ENCODE peak calls at places on chromosomes 16 and 17, in five cellular contexts. U is colonic mucosa, C is stomach, G is PC-9, M is GM23248. A is an unnamed sample. For H3K4me1, the result is how much of the 10 kb centered on the place peaks cover.

GRCh38 chr16:87002717-87003413 is 314.3 kb downstream of the C16orf95 start:
- DNase-seq in U (no peak), C (no peak), G (no peak), M (peak), A (no peak)

GRCh38 chr17:30232015-30232821 is 3.3 kb downstream of the SLC6A4 start:
- DNase-seq in U (no peak), C (no peak), G (no peak), M (no peak), A (no peak)

GRCh38 chr16:80265624-80266306 is 275.0 kb upstream of the DYNLRB2 start:
- DNase-seq in U (peak), C (no peak), G (no peak), M (peak), A (no peak)

GRCh38 chr17:47996201-47996600 is 25.3 kb downstream of the CDK5RAP3 start:
- DNase-seq in U (no peak), C (no peak), G (no peak), M (no peak), A (no peak)

GRCh38 chr16:21989141-21989540 is 11.8 kb downstream of the PDZD9 start:
- DNase-seq in U (no peak), C (no peak), G (no peak), M (peak), A (no peak)

GRCh38 chr17:73271078-73271477 is 9.4 kb upstream of the CPSF4L start:
- DNase-seq in U (no peak), C (no peak), G (no peak), M (no peak), A (no peak)

GRCh38 chr17:41009301-41009760 is 403 bp upstream of the KRTAP3-1 start:
- DNase-seq in U (no peak), C (no peak), G (peak), M (no peak), A (no peak)

GRCh38 chr17:79476074-79476473 is 134.8 kb downstream of the RBFOX3 start:
- DNase-seq in U (no peak), C (no peak), G (no peak), M (no peak), A (no peak)

GRCh38 chr17:38579934-38580333 is 25.8 kb downstream of the SRCIN1 start:
- DNase-seq in U (no peak), C (peak), G (peak), M (peak), A (no peak)

GRCh38 chr17:58060596-58061191 is 22.5 kb upstream of the DYNLL2 start:
- DNase-seq in U (no peak), C (no peak), G (no peak), M (peak), A (no peak)

GRCh38 chr17:760371-760770 is 8.3 kb upstream of the GEMIN4 start:
- DNase-seq in U (no peak), C (no peak), G (no peak), M (no peak), A (no peak)

GRCh38 chr17:77449908-77450741 is 309.4 kb downstream of the SEC14L1 start:
- DNase-seq in U (peak), C (peak), G (no peak), M (peak), A (no peak)

GRCh38 chr17:62840871-62841270 is 32.8 kb upstream of the MARCHF10 start:
- DNase-seq in U (no peak), C (no peak), G (no peak), M (no peak), A (no peak)

GRCh38 chr16:84117482-84117843 is 721 bp upstream of the MBTPS1 start:
- DNase-seq in U (no peak), C (no peak), G (no peak), M (no peak), A (no peak)

GRCh38 chr16:14324581-14324980 is 253.5 kb downstream of the MRTFB start:
- DNase-seq in U (no peak), C (no peak), G (no peak), M (peak), A (no peak)

GRCh38 chr16:31273187-31273586 is 13.4 kb downstream of the ITGAM start:
- DNase-seq in U (no peak), C (no peak), G (no peak), M (no peak), A (no peak)

DNA sequence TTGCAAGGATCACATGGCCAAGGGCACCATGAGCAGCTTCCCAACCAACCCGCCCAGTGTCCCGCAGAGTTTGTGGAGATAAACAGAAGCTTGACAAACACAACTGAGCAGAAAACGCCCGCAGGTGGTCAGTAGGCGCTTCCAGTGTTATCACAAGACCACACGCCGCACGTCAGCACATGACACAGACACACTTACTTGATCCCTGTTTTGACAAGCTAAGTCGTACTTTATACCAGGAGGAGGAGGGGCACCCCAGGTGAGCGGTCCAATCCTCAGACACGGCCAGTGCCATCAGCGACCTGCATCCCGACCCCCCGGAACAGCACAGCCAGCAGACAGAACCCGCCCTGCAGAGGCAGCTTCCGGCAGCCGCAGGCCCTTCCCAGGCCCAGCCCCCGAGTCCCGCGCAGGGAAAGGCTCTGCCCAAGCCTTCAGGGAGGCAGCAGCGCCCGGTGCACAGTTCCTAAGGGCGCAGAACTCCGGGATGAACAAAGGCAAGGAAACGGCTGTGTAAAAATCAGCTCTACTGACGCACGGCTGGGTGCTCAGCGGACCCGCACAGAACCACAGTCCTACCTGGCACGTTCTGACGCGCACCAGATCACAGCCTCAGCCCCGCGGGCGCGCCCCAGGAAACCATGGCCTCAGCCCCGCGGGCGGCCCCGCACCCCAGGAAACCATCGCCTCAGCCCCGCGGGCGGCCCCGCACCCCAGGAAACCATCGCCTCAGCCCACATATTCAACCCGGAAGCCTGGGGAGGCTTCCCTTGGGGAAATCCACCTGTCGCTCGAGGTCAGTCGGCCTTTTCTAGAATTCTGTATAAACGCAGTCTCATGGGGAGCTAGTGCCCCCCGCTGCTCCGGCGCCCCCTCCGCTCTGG is 27.8 kb downstream of the AXIN1 start:
- DNase-seq in U (peak), C (no peak), G (no peak), M (no peak), A (no peak)
- H3K4me3 ChIP-seq in U (peak), C (peak), G (no peak), M (no peak), A (no peak)

GRCh38 chr17:50948711-50949110 is 82.6 kb upstream of the TOB1 start:
- DNase-seq in U (no peak), C (no peak), G (no peak), M (no peak), A (no peak)
- H3K4me1 ChIP-seq in U (under half), C (half or more), G (half or more), M (under half), A (under half)

DNA sequence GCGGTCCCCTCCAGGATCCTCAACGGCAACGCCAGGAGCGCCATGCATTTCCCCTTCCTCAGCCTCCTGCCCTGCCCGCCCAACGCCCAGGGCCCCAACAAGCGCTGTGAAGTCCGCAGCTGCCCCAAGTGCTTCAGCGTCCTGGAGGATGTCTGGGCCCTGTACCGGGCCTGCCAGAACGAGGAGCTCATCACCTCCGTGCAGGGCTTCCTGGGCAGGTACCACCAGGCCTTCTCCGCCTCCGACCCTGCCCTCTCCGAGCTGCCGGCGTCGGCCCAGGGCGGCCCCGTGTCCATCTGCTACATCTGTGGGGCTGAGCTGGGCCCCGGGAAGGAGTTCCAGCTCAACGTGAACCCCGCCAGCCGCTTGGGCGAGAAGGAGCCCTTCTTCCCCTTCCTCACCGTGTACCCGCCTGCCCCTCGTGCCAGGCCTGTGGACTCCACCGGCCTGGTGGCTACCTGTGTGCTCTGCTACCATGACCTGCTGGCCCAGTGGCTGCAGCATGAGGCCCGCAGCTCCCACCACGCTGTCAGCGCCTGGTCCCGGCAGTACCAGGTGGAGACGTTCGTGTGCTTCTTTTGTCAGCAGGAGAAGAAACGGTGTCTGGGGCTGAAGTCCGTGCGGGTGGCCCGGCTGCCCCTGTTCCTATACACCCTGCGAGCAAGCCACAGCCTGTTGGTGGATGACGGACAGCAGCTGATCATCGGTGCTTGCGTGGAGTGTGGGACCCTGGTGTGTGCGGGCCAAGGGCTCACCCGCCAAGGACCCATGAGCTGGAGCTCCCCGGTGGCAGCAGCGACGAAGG is 58.9 kb upstream of the CIBAR2 start:
- DNase-seq in U (no peak), C (no peak), G (no peak), M (no peak), A (no peak)
- H3K4me3 ChIP-seq in U (peak), C (peak), G (no peak), M (peak), A (no peak)

GRCh38 chr17:39602533-39603303 is 5.0 kb downstream of the NEUROD2 start:
- DNase-seq in U (no peak), C (no peak), G (no peak), M (no peak), A (no peak)
- H3K4me1 ChIP-seq in U (under half), C (half or more), G (under half), M (under half), A (under half)

GRCh38 chr17:8248751-8249607 is at the start of gene PFAS:
- DNase-seq in U (peak), C (peak), G (peak), M (peak), A (peak)

GRCh38 chr17:8244768-8245167 is 3.1 kb downstream of the CTC1 start:
- DNase-seq in U (no peak), C (no peak), G (no peak), M (no peak), A (no peak)

GRCh38 chr17:8250101-8250500 is 1.0 kb downstream of the PFAS start:
- DNase-seq in U (no peak), C (no peak), G (no peak), M (peak), A (no peak)

GRCh38 chr17:8253801-8254200 is 4.7 kb downstream of the PFAS start:
- DNase-seq in U (peak), C (no peak), G (no peak), M (no peak), A (no peak)

GRCh38 chr17:8249621-8250020 is 532 bp downstream of the PFAS start:
- DNase-seq in U (no peak), C (no peak), G (no peak), M (no peak), A (no peak)
- H3K4me3 ChIP-seq in U (peak), C (peak), G (peak), M (peak), A (peak)

DNA sequence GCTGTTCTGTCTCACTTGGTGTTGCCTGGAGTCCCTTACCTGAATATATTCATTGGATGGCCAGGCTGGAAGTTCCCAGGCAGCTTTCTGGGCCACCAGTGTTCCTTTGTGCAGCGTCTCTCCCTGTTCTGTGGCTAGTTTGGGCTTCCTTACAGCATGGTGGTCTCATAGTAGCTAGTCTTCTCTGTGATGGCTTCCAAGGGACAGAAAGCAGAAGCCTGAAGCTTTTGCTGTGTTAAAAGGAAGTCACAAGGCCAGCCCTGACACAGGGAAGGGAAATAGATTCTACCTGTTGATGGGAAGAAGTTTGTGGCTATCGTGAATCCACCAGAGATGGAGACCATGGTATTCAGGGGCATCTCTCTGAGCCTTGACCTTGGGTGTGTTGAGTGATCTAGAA is 34.6 kb downstream of the PLCG2 start:
- DNase-seq in U (no peak), C (no peak), G (no peak), M (no peak), A (no peak)
- H3K4me1 ChIP-seq in U (under half), C (under half), G (under half), M (under half), A (under half)

GRCh38 chr17:63973930-63974593 is 1.3 kb upstream of the SCN4A start:
- DNase-seq in U (no peak), C (no peak), G (peak), M (peak), A (no peak)
- H3K4me3 ChIP-seq in U (no peak), C (no peak), G (peak), M (no peak), A (no peak)

GRCh38 chr16:89324056-89325010 is 106.8 kb downstream of the ZNF778 start:
- DNase-seq in U (no peak), C (no peak), G (no peak), M (peak), A (no peak)

GRCh38 chr16:89325861-89326471 is 108.5 kb downstream of the ZNF778 start:
- DNase-seq in U (peak), C (peak), G (peak), M (peak), A (no peak)

GRCh38 chr16:89323120-89323960 is 105.8 kb downstream of the ZNF778 start:
- DNase-seq in U (no peak), C (no peak), G (no peak), M (no peak), A (no peak)

GRCh38 chr16:89330177-89330856 is 112.8 kb downstream of the ZNF778 start:
- DNase-seq in U (no peak), C (peak), G (peak), M (peak), A (no peak)

GRCh38 chr16:89326721-89327120 is 109.2 kb downstream of the ZNF778 start:
- DNase-seq in U (no peak), C (no peak), G (no peak), M (no peak), A (no peak)
- H3K4me1 ChIP-seq in U (under half), C (half or more), G (half or more), M (half or more), A (under half)